ENCODE peak calls at places on chromosomes 3 and 15, in seven cellular contexts. R is foreskin keratinocyte, G is BE2C, A is spleen, M is A549, P is left lung, F is colonic mucosa. U is an unnamed sample. For H3K4me1, the result is how much of the 10 kb centered on the place peaks cover.

GRCh38 chr3:128301186-128302023 is 148.1 kb downstream of the EEFSEC start:
- DNase-seq in G (no peak), M (no peak), P (no peak), A (no peak), R (no peak), F (peak), U (no peak)

GRCh38 chr3:39126532-39127071 is 19.1 kb downstream of the TTC21A start:
- DNase-seq in F (peak), A (peak), M (peak), P (no peak), G (peak), R (peak), U (no peak)

GRCh38 chr15:83114856-83115255 is 7.4 kb downstream of the TM6SF1 start:
- DNase-seq in G (no peak), A (no peak), P (no peak), M (no peak), F (no peak), R (no peak), U (no peak)

GRCh38 chr15:37788767-37789391 is 145.6 kb upstream of the TMCO5A start:
- DNase-seq in G (no peak), R (no peak), M (no peak), P (no peak), A (no peak), F (no peak), U (no peak)

GRCh38 chr3:29185706-29186105 is 95.2 kb upstream of the RBMS3 start:
- DNase-seq in P (no peak), G (no peak), F (no peak), R (no peak), A (no peak), M (no peak), U (no peak)

GRCh38 chr3:88467191-88467590 is 317.4 kb downstream of the C3orf38 start:
- DNase-seq in A (no peak), M (no peak), R (no peak), G (no peak), F (no peak), P (no peak), U (no peak)

GRCh38 chr15:70505411-70505919 is 257.9 kb downstream of the UACA start:
- DNase-seq in M (peak), G (peak), A (peak), R (peak), F (no peak), P (no peak), U (peak)

GRCh38 chr3:43288366-43288765 is 2.0 kb downstream of the SNRK start:
- DNase-seq in P (no peak), G (no peak), F (no peak), A (no peak), R (no peak), M (no peak), U (no peak)

GRCh38 chr3:129975332-129976090 is 991 bp downstream of the TRH start:
- DNase-seq in G (peak), M (no peak), F (no peak), R (no peak), A (peak), P (peak), U (no peak)

GRCh38 chr3:177904661-177905060 is 631.6 kb upstream of the KCNMB2 start:
- DNase-seq in P (no peak), A (no peak), F (no peak), R (peak), M (no peak), G (no peak), U (no peak)

GRCh38 chr15:45326776-45327175 is 51.6 kb downstream of the GATM start:
- DNase-seq in R (no peak), P (no peak), F (no peak), M (no peak), G (no peak), A (no peak), U (no peak)

GRCh38 chr15:80958818-80959495 is 30.7 kb downstream of the MESD start:
- DNase-seq in F (no peak), M (no peak), P (no peak), G (no peak), A (no peak), R (no peak), U (peak)

GRCh38 chr3:184874709-184875644 is 63.0 kb downstream of the VPS8 start:
- DNase-seq in F (peak), A (no peak), M (peak), P (no peak), G (peak), R (peak), U (no peak)

GRCh38 chr3:149655826-149656599 is 1.8 kb downstream of the WWTR1 start:
- DNase-seq in R (no peak), P (no peak), A (no peak), G (no peak), F (no peak), M (no peak), U (no peak)

GRCh38 chr3:151016421-151016820 is 43.9 kb upstream of the CLRN1 start:
- DNase-seq in G (no peak), R (peak), F (no peak), M (no peak), P (no peak), A (no peak), U (no peak)

GRCh38 chr15:51621917-51622268 is 678 bp downstream of the DMXL2 start:
- DNase-seq in M (peak), F (peak), G (peak), R (peak), A (peak), P (peak), U (peak)

GRCh38 chr3:65039754-65040210 is 352.0 kb upstream of the ADAMTS9 start:
- DNase-seq in P (no peak), R (peak), G (peak), M (peak), A (no peak), F (no peak), U (no peak)

GRCh38 chr15:62020576-62021160 is 39.6 kb downstream of the VPS13C start:
- DNase-seq in F (no peak), P (no peak), M (no peak), A (no peak), R (peak), G (no peak), U (no peak)

GRCh38 chr15:70401709-70402108 is 304.0 kb upstream of the TLE3 start:
- DNase-seq in G (no peak), A (no peak), M (no peak), F (no peak), R (no peak), P (no peak), U (no peak)

GRCh38 chr3:14548321-14548729 is 8.2 kb upstream of the GRIP2 start:
- DNase-seq in F (peak), M (peak), G (peak), A (peak), R (no peak), P (peak), U (no peak)

GRCh38 chr3:69011331-69011730 is 2.2 kb downstream of the EOGT start:
- DNase-seq in R (no peak), G (no peak), A (no peak), F (no peak), P (no peak), M (no peak), U (no peak)

GRCh38 chr3:52121813-52122212 is 32.4 kb downstream of the POC1A start:
- DNase-seq in M (no peak), R (no peak), P (no peak), F (no peak), A (peak), G (no peak), U (no peak)

GRCh38 chr3:34947849-34948248 is 691.5 kb upstream of the ARPP21 start:
- DNase-seq in R (peak), F (no peak), G (no peak), P (no peak), M (no peak), A (no peak), U (no peak)

GRCh38 chr3:131896285-131896684 is 138.5 kb downstream of the CPNE4 start:
- DNase-seq in A (no peak), R (no peak), P (no peak), F (no peak), G (no peak), M (no peak), U (no peak)

GRCh38 chr3:99867594-99868437 is 50.2 kb downstream of the CMSS1 start:
- DNase-seq in M (no peak), G (no peak), F (no peak), R (no peak), P (no peak), A (no peak), U (no peak)

GRCh38 chr3:184260571-184261269 is 633 bp downstream of the CAMK2N2 start:
- DNase-seq in F (no peak), P (no peak), R (no peak), G (peak), M (no peak), A (no peak), U (no peak)

GRCh38 chr3:144429719-144430121 is 458.1 kb downstream of the DIPK2A start:
- DNase-seq in G (no peak), R (peak), M (no peak), F (no peak), A (no peak), P (no peak), U (no peak)

GRCh38 chr15:69921626-69922624 is 175.8 kb downstream of the TLE3 start:
- DNase-seq in F (no peak), P (no peak), M (no peak), R (no peak), G (no peak), A (no peak), U (no peak)

DNA sequence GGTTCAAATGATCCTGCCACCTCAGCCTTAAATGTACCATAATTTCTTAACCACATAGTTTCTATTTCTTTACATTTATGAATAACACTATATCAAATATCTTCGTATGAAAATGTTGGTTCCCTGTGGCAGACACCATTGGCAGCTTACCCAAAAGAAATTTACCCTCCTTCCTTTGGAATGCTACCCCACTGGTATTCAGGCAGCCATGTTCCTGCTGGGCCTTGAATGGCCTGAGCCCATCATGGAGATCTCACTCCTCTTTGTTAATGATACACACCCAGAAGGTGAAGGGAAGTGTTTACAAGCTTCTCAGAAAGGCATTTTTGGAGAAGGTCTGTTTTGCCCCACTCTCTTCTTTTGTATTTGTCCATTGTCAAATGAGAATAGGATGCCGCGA is 94.3 kb upstream of the RNF7 start:
- DNase-seq in A (no peak), P (no peak), R (no peak), M (no peak), F (no peak), G (no peak), U (no peak)
- H3K4me1 ChIP-seq in A (under half), P (under half), R (under half), M (under half), F (under half), G (under half), U (under half)

GRCh38 chr3:154954750-154955149 is 125.4 kb upstream of the MME start:
- DNase-seq in P (no peak), F (no peak), G (no peak), R (peak), A (no peak), M (peak), U (no peak)
- TF ChIP-seq CTCF in P (peak), F (no peak), G (no peak), R (peak), A (no peak), M (no peak), U (peak)

GRCh38 chr3:191379473-191379872 is 49.1 kb upstream of the UTS2B start:
- DNase-seq in A (no peak), G (no peak), P (no peak), M (no peak), R (no peak), F (no peak), U (no peak)

GRCh38 chr3:191382661-191383060 is 52.3 kb upstream of the UTS2B start:
- DNase-seq in G (no peak), A (no peak), P (no peak), F (no peak), R (no peak), M (no peak), U (no peak)

GRCh38 chr3:191383104-191383503 is 52.8 kb upstream of the UTS2B start:
- DNase-seq in M (no peak), A (no peak), R (no peak), G (no peak), P (no peak), F (no peak), U (no peak)

GRCh38 chr3:191378142-191378541 is 47.8 kb upstream of the UTS2B start:
- DNase-seq in P (no peak), M (no peak), G (no peak), F (no peak), A (no peak), R (no peak), U (no peak)

GRCh38 chr3:191380001-191380400 is 49.7 kb upstream of the UTS2B start:
- DNase-seq in F (no peak), P (no peak), R (no peak), M (no peak), A (no peak), G (no peak), U (no peak)
- H3K4me1 ChIP-seq in F (under half), P (under half), R (under half), M (under half), A (under half), G (under half), U (under half)

GRCh38 chr3:159252772-159253384 is 451.0 kb downstream of the MFSD1 start:
- DNase-seq in A (no peak), M (peak), P (no peak), G (no peak), R (peak), F (no peak), U (no peak)
- TF ChIP-seq CTCF in A (no peak), M (peak), P (no peak), G (peak), R (peak), F (peak), U (peak)